ENCODE peak calls at places on chromosome 22, in ten cellular contexts. N is prostate gland; M is stomach; D is neural progenitor cell; I is neuronal stem cell; X is naive thymus-derived CD4-positive, alpha-beta T cell; H is CD8-positive, alpha-beta T cell; C is testis; L is fibroblast of lung; K is aorta. J is an unnamed sample. For H3K36me3 and H3K4me1, the result is how much of the 10 kb centered on the place peaks cover.

GRCh38 chr22:39296981-39297489 is 22.4 kb downstream of the RPL3 start:
- DNase-seq in C (no peak), L (no peak), X (no peak), H (no peak), N (no peak), I (no peak), K (no peak), M (no peak), D (no peak), J (no peak)

GRCh38 chr22:50473855-50474671 is 772 bp downstream of the SBF1 start:
- DNase-seq in K (no peak), X (no peak), C (peak), H (peak), D (peak), M (peak), L (peak), I (no peak), N (no peak), J (peak)

GRCh38 chr22:43985532-43985931 is 30.3 kb downstream of the SAMM50 start:
- DNase-seq in H (no peak), C (no peak), N (no peak), K (no peak), L (no peak), D (no peak), X (no peak), I (no peak), M (no peak), J (peak)

GRCh38 chr22:48391820-48392219 is 1435.9 kb downstream of the BRD1 start:
- DNase-seq in C (no peak), M (no peak), D (no peak), N (no peak), X (no peak), K (peak), L (no peak), I (no peak), H (no peak), J (no peak)

GRCh38 chr22:33875316-33875715 is 45.0 kb downstream of the LARGE1 start:
- DNase-seq in K (no peak), M (no peak), X (no peak), D (no peak), I (no peak), N (no peak), H (no peak), L (no peak), C (no peak), J (no peak)

GRCh38 chr22:42892571-42893316 is 35.7 kb upstream of the ARFGAP3 start:
- DNase-seq in I (no peak), H (no peak), N (peak), D (no peak), K (no peak), L (no peak), X (no peak), C (no peak), M (peak), J (no peak)

GRCh38 chr22:50498322-50498861 is 9.1 kb downstream of the LMF2 start:
- DNase-seq in K (no peak), X (peak), I (peak), N (peak), D (peak), C (peak), H (peak), M (peak), L (peak), J (no peak)

GRCh38 chr22:42742940-42743339 is 22.3 kb upstream of the A4GALT start:
- DNase-seq in C (peak), H (no peak), X (no peak), N (no peak), L (no peak), D (peak), K (no peak), I (no peak), M (no peak), J (no peak)

GRCh38 chr22:50542416-50542927 is 3.2 kb upstream of the KLHDC7B start:
- DNase-seq in N (no peak), H (no peak), M (no peak), I (no peak), X (no peak), C (no peak), L (no peak), D (no peak), K (no peak), J (no peak)

GRCh38 chr22:38872172-38872830 is at the start of gene CBX6:
- DNase-seq in L (peak), H (peak), D (peak), N (peak), M (peak), I (peak), X (peak), C (peak), K (peak), J (peak)

GRCh38 chr22:23149743-23150238 is 4.5 kb downstream of the RAB36 start:
- DNase-seq in N (no peak), K (no peak), I (no peak), M (no peak), X (no peak), L (no peak), D (no peak), H (no peak), C (no peak), J (no peak)

GRCh38 chr22:43847376-43848289 is 14.7 kb downstream of the SULT4A1 start:
- DNase-seq in L (no peak), M (no peak), K (peak), X (no peak), H (no peak), I (no peak), D (no peak), N (no peak), C (no peak), J (no peak)

GRCh38 chr22:31683181-31684105 is 21.4 kb upstream of the PISD start:
- DNase-seq in X (no peak), H (no peak), K (peak), D (no peak), L (no peak), C (no peak), I (no peak), N (peak), M (no peak), J (no peak)

GRCh38 chr22:22928666-22929380 is 41.2 kb downstream of the IGLL5 start:
- DNase-seq in D (no peak), L (peak), H (peak), N (no peak), K (no peak), I (no peak), M (peak), C (no peak), X (peak), J (peak)

GRCh38 chr22:16959345-16959930 is 48.6 kb downstream of the GAB4 start:
- DNase-seq in M (no peak), D (no peak), I (no peak), C (no peak), X (no peak), L (no peak), H (no peak), N (no peak), K (no peak), J (peak)

DNA sequence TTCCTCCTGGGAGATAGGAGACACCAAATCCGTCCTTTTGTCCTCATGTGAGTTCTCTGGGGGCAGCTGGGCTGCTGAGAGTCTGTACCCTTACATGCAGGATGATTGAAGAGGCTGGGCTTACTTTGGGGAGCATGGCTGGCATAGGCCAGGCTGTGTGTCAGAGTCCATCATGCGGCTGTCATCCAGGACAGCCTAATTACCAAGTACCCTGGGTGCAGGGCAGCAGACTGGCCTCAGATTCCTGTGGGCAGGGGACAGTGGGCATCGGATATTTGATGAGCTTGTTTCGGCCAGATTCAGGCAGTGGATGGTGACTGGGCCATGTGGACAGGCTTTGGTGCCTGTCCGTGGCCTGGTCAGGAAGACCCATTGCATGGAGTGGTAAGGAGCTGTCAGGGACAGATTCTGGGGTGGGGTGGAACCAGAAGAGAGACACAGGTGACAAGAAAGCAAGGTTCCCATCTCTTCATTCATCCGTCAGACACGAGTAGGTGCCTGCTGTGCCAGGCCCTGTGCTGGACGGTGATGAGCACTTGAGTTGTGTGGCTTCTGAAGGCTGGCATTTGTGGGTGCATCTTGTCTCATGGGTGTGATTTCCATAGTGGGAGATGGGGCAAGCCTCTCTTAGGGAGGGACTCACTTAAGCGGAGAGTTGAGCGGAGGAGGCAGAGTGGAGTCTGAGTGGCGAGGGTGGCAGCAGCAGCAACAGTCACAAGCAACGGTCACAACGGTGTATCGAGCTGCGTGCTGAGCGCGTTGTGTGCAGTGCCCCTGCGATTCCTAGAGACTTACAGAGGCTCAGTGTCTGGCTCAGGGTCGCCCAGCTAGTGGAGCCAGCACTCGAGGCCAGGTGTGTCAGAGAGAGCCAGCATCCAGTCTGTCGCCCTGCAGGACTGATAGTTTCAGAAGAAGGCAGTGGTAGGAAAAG is 48.7 kb downstream of the TBC1D22A start:
- DNase-seq in L (no peak), M (peak), X (no peak), D (no peak), C (no peak), I (no peak), H (no peak), K (peak), N (no peak), J (no peak)
- H3K36me3 ChIP-seq in L (under half), M (under half), X (under half), D (under half), C (under half), I (under half), H (under half), K (under half), N (under half), J (under half)

DNA sequence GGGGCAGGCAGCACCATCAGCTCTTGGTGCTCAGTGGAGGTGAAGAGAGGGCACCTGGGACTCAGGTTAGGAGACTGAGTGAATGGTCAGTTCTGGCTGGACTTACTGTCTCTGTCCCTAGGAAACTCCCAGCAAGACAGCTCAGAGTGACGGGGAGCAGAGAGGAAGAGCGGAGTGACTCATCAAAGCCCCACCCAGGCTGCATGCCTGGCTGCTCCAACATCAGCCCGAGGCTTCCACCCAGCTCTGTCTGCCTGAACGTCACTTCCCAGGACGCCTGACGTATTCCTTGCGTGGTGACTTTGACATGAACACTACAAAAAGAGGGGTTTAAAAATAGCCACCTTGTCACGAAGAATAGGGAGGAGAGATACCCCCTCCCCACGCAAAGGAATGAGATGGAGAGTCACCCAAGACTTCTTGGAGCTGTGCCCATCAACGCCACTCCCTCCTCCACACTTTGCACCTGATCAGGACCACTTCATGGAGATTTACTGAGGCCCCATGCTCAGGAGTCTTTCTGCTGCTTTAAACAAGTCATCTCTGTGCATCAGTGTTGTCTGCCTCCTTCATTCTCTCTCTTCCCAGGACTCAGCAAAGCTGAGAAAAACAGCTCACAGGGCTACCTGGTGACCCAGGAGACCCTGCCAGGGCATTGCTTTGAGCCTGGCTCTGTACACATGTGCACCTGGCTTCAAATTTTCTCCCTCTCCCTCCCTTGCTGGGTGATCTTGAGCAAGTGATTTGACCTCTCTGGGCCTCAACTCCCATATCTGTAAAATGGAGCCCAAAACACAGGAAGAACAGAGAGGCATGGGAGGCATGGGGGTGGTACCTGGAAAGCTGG is 83.1 kb downstream of the MN1 start:
- DNase-seq in C (peak), X (no peak), D (no peak), L (peak), I (no peak), M (peak), N (peak), H (no peak), K (peak), J (peak)
- H3K27ac ChIP-seq in C (no peak), X (no peak), D (no peak), L (peak), I (no peak), M (peak), N (no peak), H (no peak), K (no peak), J (peak)

DNA sequence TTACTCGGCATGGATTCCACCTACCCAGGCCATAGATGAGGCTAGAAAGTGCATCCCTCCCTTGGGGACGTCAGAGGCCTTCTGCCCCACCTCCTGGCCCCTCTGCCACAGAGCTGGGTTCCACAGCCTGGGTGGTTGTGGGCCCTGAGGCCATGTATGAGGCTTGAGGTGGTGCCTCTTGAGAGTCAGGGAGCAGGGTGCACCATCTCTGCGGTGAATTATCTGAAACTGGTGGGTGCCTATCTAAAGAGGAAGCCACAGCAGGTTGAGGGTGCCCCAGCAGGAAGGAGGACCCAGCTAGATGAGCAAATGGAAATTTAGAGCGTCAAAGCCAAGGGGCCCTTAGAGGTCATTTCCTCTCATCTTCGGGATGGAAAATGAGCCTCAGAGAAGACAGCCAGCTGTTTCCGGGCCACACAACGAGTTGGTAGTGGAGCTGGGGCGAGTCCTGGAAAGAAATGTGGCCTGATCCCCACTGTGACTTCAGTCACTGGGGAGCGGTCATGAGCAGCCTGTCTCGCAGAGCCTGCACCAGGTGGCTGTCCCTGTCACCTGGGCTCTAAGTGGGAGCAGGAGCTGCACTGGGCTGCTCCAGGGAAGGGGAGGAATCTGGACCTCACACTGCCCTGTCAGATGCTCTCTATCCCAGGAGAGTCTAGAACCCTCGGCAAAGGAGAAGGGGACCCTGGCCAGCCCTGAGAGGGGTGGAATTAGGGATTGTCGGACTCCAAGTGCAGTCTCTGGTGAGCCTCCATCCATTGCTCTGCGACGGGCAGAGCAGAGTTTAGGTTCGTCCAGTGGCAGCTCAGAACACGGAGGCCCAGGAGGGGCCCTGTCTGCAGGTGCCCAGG is 7.3 kb downstream of the ADORA2A start:
- DNase-seq in D (no peak), M (peak), I (no peak), K (no peak), X (peak), H (peak), C (no peak), L (no peak), N (no peak), J (no peak)
- H3K4me1 ChIP-seq in D (under half), M (half or more), I (under half), K (under half), X (half or more), H (half or more), C (under half), L (under half), N (under half), J (under half)

GRCh38 chr22:20548806-20549205 is 41.4 kb downstream of the MED15 start:
- DNase-seq in L (no peak), C (no peak), X (no peak), K (peak), H (no peak), I (no peak), M (no peak), D (no peak), N (no peak), J (no peak)

GRCh38 chr22:20547029-20547428 is 39.6 kb downstream of the MED15 start:
- DNase-seq in C (no peak), H (no peak), K (no peak), M (no peak), L (no peak), D (no peak), N (no peak), X (no peak), I (no peak), J (no peak)

GRCh38 chr22:20550851-20551744 is 43.7 kb downstream of the MED15 start:
- DNase-seq in D (peak), H (peak), I (no peak), C (peak), L (peak), K (peak), M (no peak), X (peak), N (no peak), J (no peak)

GRCh38 chr22:20550057-20550817 is 42.8 kb downstream of the MED15 start:
- DNase-seq in I (no peak), D (no peak), M (no peak), N (no peak), H (no peak), L (no peak), C (no peak), K (peak), X (no peak), J (no peak)

GRCh38 chr22:20549232-20549841 is 41.9 kb downstream of the MED15 start:
- DNase-seq in I (no peak), D (no peak), M (no peak), N (no peak), X (peak), K (peak), C (no peak), L (no peak), H (peak), J (no peak)
- H3K36me3 ChIP-seq in I (half or more), D (under half), M (under half), N (under half), X (under half), K (under half), C (under half), L (under half), H (under half), J (half or more)

GRCh38 chr22:40334899-40335298 is 11.4 kb upstream of the ADSL start:
- DNase-seq in I (no peak), M (no peak), C (no peak), N (no peak), L (no peak), D (no peak), H (no peak), K (no peak), X (peak), J (no peak)

GRCh38 chr22:40331706-40332105 is 14.6 kb upstream of the ADSL start:
- DNase-seq in L (no peak), N (no peak), M (no peak), I (no peak), D (no peak), X (no peak), K (no peak), H (no peak), C (no peak), J (no peak)

GRCh38 chr22:40329466-40329865 is 16.8 kb upstream of the ADSL start:
- DNase-seq in M (no peak), L (no peak), C (no peak), K (no peak), N (no peak), I (no peak), H (no peak), X (no peak), D (no peak), J (no peak)

GRCh38 chr22:40334060-40334459 is 12.2 kb upstream of the ADSL start:
- DNase-seq in N (no peak), D (no peak), X (no peak), L (no peak), H (no peak), M (no peak), I (no peak), K (no peak), C (no peak), J (no peak)

GRCh38 chr22:40332319-40332781 is 13.9 kb upstream of the ADSL start:
- DNase-seq in H (peak), N (no peak), I (no peak), X (peak), C (no peak), M (no peak), K (no peak), L (peak), D (no peak), J (peak)
- H3K27ac ChIP-seq in H (peak), N (no peak), I (no peak), X (peak), C (no peak), M (no peak), K (no peak), L (no peak), D (no peak), J (peak)

GRCh38 chr22:46050451-46050845 is 73.5 kb upstream of the WNT7B start:
- DNase-seq in D (no peak), K (no peak), N (no peak), C (peak), I (no peak), L (no peak), M (no peak), X (no peak), H (no peak), J (no peak)
- H3K4me1 ChIP-seq in D (under half), K (under half), N (under half), C (half or more), I (under half), L (under half), M (half or more), X (under half), H (under half), J (under half)

GRCh38 chr22:41522813-41523212 is 21.5 kb downstream of the POLR3H start:
- DNase-seq in D (no peak), H (no peak), C (no peak), K (no peak), L (no peak), I (no peak), X (no peak), N (no peak), M (no peak), J (no peak)
- H3K36me3 ChIP-seq in D (under half), H (under half), C (under half), K (under half), L (under half), I (half or more), X (under half), N (under half), M (half or more), J (half or more)

GRCh38 chr22:25111579-25112517 is 87.8 kb upstream of the CRYBB3 start:
- DNase-seq in D (no peak), N (peak), K (peak), I (no peak), X (no peak), C (peak), H (no peak), L (no peak), M (peak), J (no peak)
- H3K27ac ChIP-seq in D (no peak), N (peak), K (peak), I (peak), X (peak), C (no peak), H (peak), L (no peak), M (peak), J (no peak)

DNA sequence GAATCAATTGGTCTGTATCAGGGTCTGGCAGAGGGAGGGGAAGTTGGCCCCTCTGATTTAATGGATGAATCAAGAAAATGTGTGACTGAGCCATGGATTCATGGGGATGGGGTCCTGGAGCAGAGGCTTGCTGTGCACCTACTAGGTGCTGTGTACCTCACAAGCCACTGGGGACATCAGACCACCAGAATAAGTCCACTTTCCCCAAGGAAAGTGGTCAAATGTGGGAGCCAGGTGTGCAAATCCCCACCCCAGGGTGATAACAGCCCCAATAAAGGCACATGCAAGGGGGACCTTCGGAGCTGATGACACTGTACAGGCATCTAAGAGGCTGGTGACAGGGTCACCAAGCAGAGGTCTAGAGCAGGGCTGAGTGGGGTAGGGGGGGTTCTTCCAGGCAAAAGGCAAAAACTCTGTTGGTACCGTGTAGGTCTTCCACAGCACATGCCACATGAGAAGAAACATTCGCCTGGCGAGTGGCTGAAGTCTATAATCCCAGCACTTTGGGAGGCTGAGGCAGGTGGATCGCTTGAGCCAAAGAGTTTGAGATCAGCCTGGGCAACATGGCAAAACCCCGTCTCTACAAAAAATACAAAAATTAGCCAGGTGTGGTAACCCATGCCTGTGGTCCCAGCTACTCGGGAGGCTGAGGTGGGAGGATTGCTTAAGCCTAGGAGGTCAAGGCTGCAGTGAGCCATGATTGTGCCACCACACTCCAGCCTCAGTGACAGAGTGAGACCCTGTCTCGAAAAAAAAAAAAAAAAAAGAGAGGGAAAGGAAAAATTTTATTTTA is 28.8 kb downstream of the TXN2 start:
- DNase-seq in N (no peak), M (no peak), X (no peak), L (no peak), H (no peak), C (no peak), K (no peak), D (no peak), I (no peak), J (no peak)
- H3K4me1 ChIP-seq in N (under half), M (half or more), X (under half), L (under half), H (half or more), C (under half), K (under half), D (under half), I (under half), J (under half)

J was measured in SJSA1.